ENCODE peak calls at places on chromosomes 3 and 15, in seven cellular contexts. L is GM04504; O is astrocyte of the cerebellum; S is Calu3; Q is ELF-1; E is CD8-positive, alpha-beta memory T cell; H is DMS153. F is an unnamed sample.

GRCh38 chr3:141788147-141788546 is 24.9 kb downstream of the GRK7 start:
- DNase-seq in L (no peak), O (no peak), S (no peak), Q (no peak), E (no peak), H (no peak), F (no peak)

GRCh38 chr15:68235022-68235421 is 5.5 kb upstream of the CLN6 start:
- DNase-seq in L (no peak), O (no peak), S (no peak), Q (no peak), E (no peak), H (no peak), F (no peak)

GRCh38 chr3:195896361-195897080 is 11.8 kb downstream of the TNK2 start:
- DNase-seq in L (peak), O (no peak), S (no peak), Q (no peak), E (no peak), H (peak), F (no peak)

GRCh38 chr3:171172070-171172469 is 145.6 kb upstream of the SLC2A2 start:
- DNase-seq in L (no peak), O (no peak), S (peak), Q (no peak), E (no peak), H (no peak), F (no peak)

GRCh38 chr15:90126457-90127435 is 24.5 kb upstream of the IDH2 start:
- DNase-seq in L (no peak), O (no peak), S (peak), Q (peak), E (no peak), H (no peak), F (no peak)

GRCh38 chr15:97903560-97904195 is 56.8 kb upstream of the ARRDC4 start:
- DNase-seq in L (no peak), O (no peak), S (no peak), Q (no peak), E (no peak), H (no peak), F (no peak)

GRCh38 chr15:88118741-88119140 is 137.8 kb downstream of the NTRK3 start:
- DNase-seq in L (no peak), O (no peak), S (no peak), Q (no peak), E (no peak), H (no peak), F (no peak)

GRCh38 chr15:58118272-58118671 is 19.9 kb upstream of the AQP9 start:
- DNase-seq in L (no peak), O (no peak), S (no peak), Q (no peak), E (no peak), H (no peak), F (no peak)

GRCh38 chr15:48868549-48868948 is 9.4 kb upstream of the EID1 start:
- DNase-seq in L (peak), O (peak), S (no peak), Q (no peak), E (no peak), H (no peak), F (no peak)

GRCh38 chr15:45715528-45715927 is 80.7 kb downstream of the SQOR start:
- DNase-seq in L (no peak), O (no peak), S (no peak), Q (peak), E (no peak), H (no peak), F (no peak)

GRCh38 chr3:50610181-50610971 is 1.2 kb downstream of the CISH start:
- DNase-seq in L (no peak), O (no peak), S (peak), Q (no peak), E (no peak), H (no peak), F (no peak)

GRCh38 chr3:175580318-175580717 is 721.2 kb downstream of the NAALADL2 start:
- DNase-seq in L (no peak), O (no peak), S (no peak), Q (no peak), E (no peak), H (no peak), F (no peak)

GRCh38 chr3:196688349-196688748 is 23.7 kb downstream of the CEP19 start:
- DNase-seq in L (peak), O (no peak), S (no peak), Q (no peak), E (no peak), H (peak), F (no peak)

GRCh38 chr3:143040264-143040879 is 39.0 kb downstream of the U2SURP start:
- DNase-seq in L (no peak), O (peak), S (no peak), Q (no peak), E (no peak), H (no peak), F (no peak)

GRCh38 chr3:156661158-156661557 is 13.2 kb upstream of the TIPARP start:
- DNase-seq in L (no peak), O (no peak), S (no peak), Q (no peak), E (no peak), H (no peak), F (no peak)

GRCh38 chr3:193845144-193845543 is 252.1 kb downstream of the OPA1 start:
- DNase-seq in L (no peak), O (no peak), S (no peak), Q (no peak), E (no peak), H (no peak), F (no peak)

GRCh38 chr3:58621086-58621830 is 44.1 kb upstream of the FAM107A start:
- DNase-seq in L (no peak), O (no peak), S (no peak), Q (no peak), E (no peak), H (no peak), F (no peak)

GRCh38 chr15:92797168-92798052 is 102.7 kb upstream of the CHD2 start:
- DNase-seq in L (peak), O (peak), S (peak), Q (peak), E (peak), H (peak), F (no peak)

GRCh38 chr15:85048430-85048829 is 66.8 kb downstream of the PDE8A start:
- DNase-seq in L (no peak), O (no peak), S (no peak), Q (no peak), E (no peak), H (no peak), F (no peak)

GRCh38 chr3:3798641-3799113 is 554 bp upstream of the LRRN1 start:
- DNase-seq in L (no peak), O (no peak), S (peak), Q (peak), E (peak), H (no peak), F (no peak)

GRCh38 chr3:180135101-180135500 is 98.4 kb upstream of the PEX5L start:
- DNase-seq in L (no peak), O (no peak), S (no peak), Q (no peak), E (no peak), H (no peak), F (no peak)

GRCh38 chr15:38073278-38073930 is 139.0 kb downstream of the TMCO5A start:
- DNase-seq in L (no peak), O (no peak), S (no peak), Q (peak), E (no peak), H (no peak), F (no peak)

GRCh38 chr3:50671331-50671730 is 3.4 kb upstream of the DOCK3 start:
- DNase-seq in L (peak), O (peak), S (no peak), Q (no peak), E (no peak), H (peak), F (no peak)

GRCh38 chr15:74174216-74174965 is 881 bp downstream of the ISLR start:
- DNase-seq in L (no peak), O (no peak), S (no peak), Q (peak), E (no peak), H (no peak), F (no peak)

GRCh38 chr3:109112946-109113345 is 5.0 kb downstream of the MORC1 start:
- DNase-seq in L (no peak), O (no peak), S (no peak), Q (no peak), E (no peak), H (no peak), F (no peak)

GRCh38 chr3:149554826-149555225 is 80.3 kb downstream of the TM4SF4 start:
- DNase-seq in L (no peak), O (peak), S (no peak), Q (no peak), E (no peak), H (peak), F (no peak)

GRCh38 chr3:51955893-51956770 is 951 bp downstream of the GPR62 start:
- DNase-seq in L (no peak), O (no peak), S (peak), Q (peak), E (peak), H (no peak), F (peak)

GRCh38 chr3:71510485-71510884 is 73.0 kb downstream of the FOXP1 start:
- DNase-seq in L (no peak), O (no peak), S (no peak), Q (no peak), E (no peak), H (no peak), F (no peak)

GRCh38 chr3:42733501-42734262 is 31.1 kb upstream of the HHATL start:
- DNase-seq in L (no peak), O (no peak), S (no peak), Q (no peak), E (no peak), H (no peak), F (no peak)

GRCh38 chr15:23446215-23447106 is 582 bp downstream of the GOLGA6L2 start:
- DNase-seq in L (no peak), O (no peak), S (no peak), Q (no peak), E (no peak), H (no peak), F (no peak)

F was measured in neural crest cell.